ENCODE peak calls at places on chromosome 13, in seven cellular contexts. E is DMS153; T is effector memory CD4-positive, alpha-beta T cell; J is NCI-H1694; Z is stimulated activated CD4-positive, alpha-beta T cell treated with anti-CD3 and anti-CD28 coated beads, Interleukin-2, amount 100 ng/mL, for 24 hours; C is neural progenitor cell; N is CD4-positive, CD25-positive, alpha-beta regulatory T cell. Y is an unnamed sample.

GRCh38 chr13:26604784-26605183 is 47.3 kb downstream of the WASF3 start:
- DNase-seq in N (no peak), J (no peak), C (no peak), Z (no peak), T (no peak), E (no peak), Y (no peak)

GRCh38 chr13:70043685-70044084 is 63.9 kb upstream of the ATXN8OS start:
- DNase-seq in J (no peak), T (no peak), E (no peak), N (no peak), Z (no peak), C (no peak), Y (no peak)

GRCh38 chr13:42561752-42562467 is 12.0 kb upstream of the TNFSF11 start:
- DNase-seq in E (no peak), T (no peak), Z (peak; percentile 24), C (no peak), N (no peak), J (no peak), Y (no peak)

GRCh38 chr13:99501952-99502310 is 659 bp downstream of the TM9SF2 start:
- DNase-seq in E (no peak), C (no peak), Z (peak; percentile 45), T (no peak), N (no peak), J (no peak), Y (peak; percentile 27)

GRCh38 chr13:56347014-56347413 is 793.7 kb upstream of the PRR20A start:
- DNase-seq in E (no peak), C (no peak), J (no peak), N (no peak), T (no peak), Z (no peak), Y (no peak)

GRCh38 chr13:39317284-39317683 is 279.0 kb downstream of the NHLRC3 start:
- DNase-seq in Z (no peak), T (no peak), N (no peak), J (no peak), E (no peak), C (no peak), Y (no peak)

GRCh38 chr13:20391597-20392452 is 133.8 kb downstream of the CRYL1 start:
- DNase-seq in J (no peak), Z (no peak), E (no peak), C (peak; percentile 7), N (no peak), T (no peak), Y (no peak)

GRCh38 chr13:43261018-43261417 is 237.6 kb downstream of the DNAJC15 start:
- DNase-seq in N (no peak), C (no peak), E (no peak), T (no peak), J (no peak), Z (no peak), Y (no peak)

GRCh38 chr13:29903524-29903923 is 53.1 kb upstream of the UBL3 start:
- DNase-seq in N (no peak), T (no peak), Z (no peak), E (no peak), C (no peak), J (no peak), Y (no peak)